ENCODE peak calls at places on chromosomes 2 and 18, in ten cellular contexts. J is uterus, Q is IMR-90, I is cardiac muscle cell, T is upper lobe of right lung, F is SK-N-SH, R is psoas muscle, P is tibial artery, B is kidney, X is H9. A is an unnamed sample.

GRCh38 chr2:197784956-197785941 is at the start of gene BOLL:
- DNase-seq in J (no peak), Q (no peak), I (no peak), T (peak; percentile 63), F (peak; percentile 18), R (no peak), P (no peak), B (peak; percentile 68), X (peak; percentile 39), A (no peak)

GRCh38 chr2:30721668-30722647 is 85.3 kb downstream of the CAPN13 start:
- DNase-seq in J (no peak), Q (no peak), I (no peak), T (peak; percentile 17), F (no peak), R (no peak), P (peak; percentile 29), B (no peak), X (no peak), A (peak; percentile 6)

GRCh38 chr2:101781730-101782426 is 84.4 kb downstream of the MAP4K4 start:
- DNase-seq in J (no peak), Q (no peak), I (no peak), T (no peak), F (no peak), R (no peak), P (no peak), B (no peak), X (no peak), A (no peak)

GRCh38 chr2:173232956-173233744 is 121.5 kb upstream of the CDCA7 start:
- DNase-seq in J (no peak), Q (peak; percentile 26), I (peak; percentile 45), T (no peak), F (no peak), R (no peak), P (no peak), B (no peak), X (no peak), A (no peak)

GRCh38 chr2:20052872-20053281 is 1.4 kb upstream of the LAPTM4A start:
- DNase-seq in J (peak; percentile 72), Q (peak; percentile 83), I (peak; percentile 88), T (peak; percentile 85), F (peak; percentile 63), R (no peak), P (peak; percentile 79), B (no peak), X (no peak), A (peak; percentile 85)

GRCh38 chr2:138823651-138824050 is 43.5 kb upstream of the NXPH2 start:
- DNase-seq in J (no peak), Q (no peak), I (no peak), T (no peak), F (no peak), R (no peak), P (no peak), B (no peak), X (peak; percentile 62), A (no peak)

GRCh38 chr2:235966396-235966795 is 201.8 kb downstream of the GBX2 start:
- DNase-seq in J (no peak), Q (no peak), I (no peak), T (no peak), F (no peak), R (no peak), P (no peak), B (no peak), X (peak; percentile 47), A (no peak)

GRCh38 chr2:216619411-216620393 is 13.5 kb upstream of the IGFBP2 start:
- DNase-seq in J (no peak), Q (peak; percentile 64), I (peak; percentile 83), T (no peak), F (peak; percentile 74), R (no peak), P (no peak), B (no peak), X (peak; percentile 53), A (no peak)

DNA sequence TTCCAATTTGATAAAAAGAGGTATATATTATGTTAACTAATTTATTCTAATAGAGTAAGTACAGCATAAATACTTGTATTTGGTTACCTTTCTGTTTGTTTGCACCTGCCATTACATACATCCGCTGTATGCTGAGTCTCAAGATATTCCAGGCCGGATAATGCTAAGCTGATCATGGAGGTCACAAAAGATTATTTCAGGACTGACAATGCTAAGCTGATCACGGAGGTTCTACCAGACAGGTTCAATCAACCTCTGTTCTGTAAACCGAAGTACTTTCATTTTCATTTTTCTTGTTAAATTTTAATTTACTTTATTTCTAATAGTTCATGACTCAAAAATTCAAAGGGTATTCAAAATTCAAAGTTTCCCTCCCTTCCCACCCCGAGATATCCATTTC is 31.1 kb downstream of the PNO1 start:
- DNase-seq in J (no peak), Q (no peak), I (no peak), T (no peak), F (no peak), R (no peak), P (no peak), B (no peak), X (no peak), A (no peak)
- H3K27ac ChIP-seq in J (no peak overlapping the region), Q (no peak overlapping the region), I (no peak overlapping the region), T (no peak overlapping the region), F (no peak overlapping the region), R (no peak overlapping the region), P (no peak overlapping the region), B (no peak overlapping the region), X (no peak overlapping the region), A (no peak overlapping the region)

GRCh38 chr2:15222856-15223255 is 338.3 kb downstream of the NBAS start:
- DNase-seq in J (no peak), Q (no peak), I (no peak), T (no peak), F (no peak), R (no peak), P (no peak), B (no peak), X (no peak), A (no peak)

GRCh38 chr2:15220618-15221017 is 340.5 kb downstream of the NBAS start:
- DNase-seq in J (no peak), Q (no peak), I (no peak), T (no peak), F (no peak), R (no peak), P (no peak), B (no peak), X (no peak), A (no peak)

GRCh38 chr2:15223887-15224286 is 337.2 kb downstream of the NBAS start:
- DNase-seq in J (no peak), Q (peak; percentile 88), I (peak; percentile 87), T (no peak), F (no peak), R (no peak), P (no peak), B (no peak), X (no peak), A (no peak)

DNA sequence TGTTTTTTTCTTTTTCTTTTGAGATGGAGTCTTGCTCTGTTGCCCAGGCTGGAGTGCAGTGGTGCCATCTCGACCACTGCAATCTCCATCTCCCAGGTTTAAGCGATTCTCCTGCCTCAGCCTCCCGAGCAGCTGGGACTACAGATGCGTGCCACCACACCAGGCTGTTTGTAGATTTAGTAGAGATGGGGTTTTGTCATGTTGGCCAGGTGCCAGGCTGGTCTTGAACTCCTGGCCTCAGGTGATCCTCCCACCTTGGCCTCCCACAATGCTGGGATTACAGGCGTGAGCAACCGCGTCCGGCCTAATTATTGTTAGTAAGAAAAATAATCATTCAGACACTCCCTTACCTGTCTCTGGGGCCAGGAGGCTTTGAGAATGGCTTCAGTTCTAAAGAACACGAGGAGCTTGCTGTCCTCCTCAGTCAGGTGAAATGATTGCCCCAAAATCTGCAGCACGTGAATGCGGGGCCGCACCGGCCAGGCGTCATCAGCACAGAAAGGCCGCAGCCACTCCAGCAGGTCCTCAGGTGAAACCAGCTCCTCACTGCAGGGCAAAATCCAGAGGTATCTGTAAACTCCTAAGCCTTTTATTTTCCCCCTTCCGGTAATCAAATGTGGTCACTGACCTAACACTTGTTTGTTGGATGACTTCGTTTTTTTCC is 342.6 kb downstream of the NBAS start:
- DNase-seq in J (no peak), Q (no peak), I (no peak), T (no peak), F (no peak), R (no peak), P (no peak), B (no peak), X (no peak), A (no peak)
- H3K4me1 ChIP-seq in J (no peaks in the 10 kb centered on the region), Q (no peaks in the 10 kb centered on the region), I (no peaks in the 10 kb centered on the region), T (no peaks in the 10 kb centered on the region), F (peaks cover 9% of the 10 kb centered on the region), R (no peaks in the 10 kb centered on the region), P (no peaks in the 10 kb centered on the region), B (no peaks in the 10 kb centered on the region), X (no peaks in the 10 kb centered on the region), A (no peaks in the 10 kb centered on the region)

DNA sequence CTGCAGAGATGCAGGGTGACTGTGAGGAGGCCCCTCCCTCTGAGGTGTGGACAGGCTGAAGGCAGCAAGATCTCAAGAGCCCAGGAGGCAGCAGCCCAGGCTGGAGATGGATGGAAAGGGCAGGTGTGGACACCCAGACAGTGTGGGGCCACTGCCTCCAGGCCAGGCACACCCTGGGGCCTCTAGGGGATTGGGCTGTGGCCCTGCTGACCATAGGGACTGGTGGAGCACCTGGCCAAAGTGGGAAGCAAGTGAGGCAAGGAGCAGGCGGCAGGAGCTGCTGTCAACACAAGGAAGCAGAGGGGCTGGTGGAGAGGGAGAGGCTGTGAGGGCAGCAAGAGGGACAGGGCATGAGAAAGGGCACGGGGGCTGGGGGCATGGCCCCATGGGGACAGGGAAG is 10.8 kb downstream of the SNED1 start:
- DNase-seq in J (no peak), Q (no peak), I (no peak), T (no peak), F (no peak), R (peak; percentile 42), P (no peak), B (peak; percentile 63), X (no peak), A (no peak)
- H3K27ac ChIP-seq in J (peak overlapping the region; percentile 81), Q (peak overlapping the region; percentile 83), I (no peak overlapping the region), T (peak overlapping the region; percentile 78), F (no peak overlapping the region), R (no peak overlapping the region), P (peak overlapping the region; percentile 31), B (no peak overlapping the region), X (no peak overlapping the region), A (no peak overlapping the region)

DNA sequence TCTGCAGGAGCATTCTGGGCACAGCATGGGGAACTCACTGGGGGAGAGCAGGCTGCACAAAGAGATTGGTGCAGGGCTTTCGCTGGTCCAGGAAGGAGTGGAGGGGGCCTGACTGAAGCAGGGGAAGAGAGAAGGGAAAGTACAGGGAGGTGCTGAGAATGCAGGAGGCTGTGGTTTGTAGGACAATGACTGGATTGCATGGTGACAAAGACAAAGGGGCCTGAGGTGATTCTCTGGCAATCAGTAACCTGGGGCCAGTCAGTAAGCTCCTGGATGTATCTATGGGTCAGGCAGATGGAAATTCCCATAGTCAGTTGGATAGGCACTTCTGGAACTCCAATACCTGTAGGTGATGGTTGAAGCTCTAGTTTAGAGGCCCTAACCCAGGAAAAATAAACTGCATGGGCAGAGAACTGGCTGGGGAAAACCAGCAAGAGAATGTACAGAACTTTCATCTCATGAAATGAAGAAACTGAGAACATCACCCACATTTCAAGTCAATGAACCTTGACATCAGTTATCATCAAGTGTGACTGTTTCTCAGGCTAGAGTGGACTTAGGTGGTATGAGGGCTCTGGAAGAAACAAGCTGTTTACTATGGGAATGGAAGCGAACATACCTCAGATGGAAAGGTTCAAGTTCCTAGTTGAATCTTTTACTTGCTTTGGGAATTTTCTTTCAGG is 193.2 kb downstream of the TPGS2 start:
- DNase-seq in J (no peak), Q (no peak), I (no peak), T (no peak), F (no peak), R (no peak), P (no peak), B (no peak), X (no peak), A (no peak)
- H3K4me1 ChIP-seq in J (no peaks in the 10 kb centered on the region), Q (peaks cover 24% of the 10 kb centered on the region), I (no peaks in the 10 kb centered on the region), T (no peaks in the 10 kb centered on the region), F (no peaks in the 10 kb centered on the region), R (no peaks in the 10 kb centered on the region), P (peaks cover 4% of the 10 kb centered on the region), B (peaks cover 2% of the 10 kb centered on the region), X (peaks cover 10% of the 10 kb centered on the region), A (no peaks in the 10 kb centered on the region)

GRCh38 chr2:68414452-68414851 is 49.4 kb downstream of the PLEK start:
- DNase-seq in J (no peak), Q (no peak), I (no peak), T (no peak), F (no peak), R (no peak), P (no peak), B (no peak), X (no peak), A (no peak)
- H3K27ac ChIP-seq in J (no peak overlapping the region), Q (no peak overlapping the region), I (peak overlapping the region; percentile 89), T (no peak overlapping the region), F (no peak overlapping the region), R (no peak overlapping the region), P (no peak overlapping the region), B (no peak overlapping the region), X (no peak overlapping the region), A (no peak overlapping the region)

A was measured in colonic mucosa.